ENCODE peak calls at places on chromosomes 16 and 17, in ten cellular contexts. N is NCI-H1048; Y is dorsolateral prefrontal cortex; E is activated naive CD8-positive, alpha-beta T cell treated with anti-CD3 and anti-CD28 coated beads for 36 hours; S is GF-D8; H is NCI-H1105; D is stimulated activated CD4-positive, alpha-beta T cell treated with anti-CD3 and anti-CD28 coated beads, Interleukin-15, amount 100 ng/mL, for 1 hour; A is endothelial cell; V is non-pigmented ciliary epithelial cell; U is stromal cell of bone marrow. K is an unnamed sample.
A peak's percentile ranks its signal among the peaks of the same experiment; 100 is the strongest.

GRCh38 chr17:7107012-7107754 is 7.4 kb downstream of the ASGR2 start:
- DNase-seq in V (no peak), S (no peak), A (no peak), Y (no peak), N (no peak), E (no peak), U (no peak), D (no peak), H (peak; percentile 77), K (no peak)

GRCh38 chr16:6149031-6149430 is 1051.4 kb upstream of the EEF2KMT start:
- DNase-seq in N (no peak), D (no peak), U (no peak), E (no peak), S (no peak), A (no peak), V (no peak), Y (no peak), H (no peak), K (no peak)

GRCh38 chr16:85607331-85607765 is 5.8 kb upstream of the GSE1 start:
- DNase-seq in H (peak; percentile 44), Y (no peak), A (peak; percentile 42), V (no peak), S (peak; percentile 45), E (no peak), U (no peak), D (no peak), N (peak; percentile 22), K (no peak)

GRCh38 chr17:15963670-15964110 is 18.8 kb downstream of the ADORA2B start:
- DNase-seq in E (no peak), N (no peak), U (no peak), D (no peak), V (no peak), A (no peak), H (no peak), Y (no peak), S (no peak), K (no peak)

GRCh38 chr17:46072998-46073397 is 73.9 kb downstream of the STH start:
- DNase-seq in N (no peak), A (no peak), H (no peak), E (no peak), U (no peak), D (no peak), S (no peak), Y (no peak), V (peak; percentile 35), K (no peak)

GRCh38 chr17:38701504-38702165 is 3.4 kb upstream of the MLLT6 start:
- DNase-seq in Y (no peak), N (no peak), A (no peak), E (peak; percentile 87), D (peak; percentile 28), U (no peak), V (peak; percentile 10), S (no peak), H (no peak), K (peak; percentile 22)

GRCh38 chr17:59505610-59506276 is 59.7 kb upstream of the DHX40 start:
- DNase-seq in V (no peak), Y (no peak), U (no peak), D (no peak), H (no peak), S (no peak), A (no peak), N (no peak), E (no peak), K (no peak)

GRCh38 chr17:550041-550398 is 164.6 kb downstream of the VPS53 start:
- DNase-seq in V (no peak), H (no peak), N (no peak), E (no peak), U (no peak), D (no peak), S (no peak), Y (no peak), A (no peak), K (no peak)